ENCODE peak calls at places on chromosomes 1 and 21, in eight cellular contexts. One of them, this sample, is unnamed.

GRCh38 chr1:24735619-24736375 is 9.4 kb upstream of the CLIC4 start:
- DNase-seq in AG09309: no peak
- DNase-seq in esophagus muscularis mucosa: no peak
- DNase-seq in HuH-7: no peak
- DNase-seq in Caki2: no peak
- DNase-seq in mucosa of gallbladder: no peak
- DNase-seq in hepatic stellate cell: no peak
- DNase-seq in activated T-cell treated with anti-CD3 and anti-CD28 coated beads for 1 hour: no peak
- DNase-seq in this sample: no peak

GRCh38 chr1:96730574-96731298 is 9.2 kb downstream of the PTBP2 start:
- DNase-seq in AG09309: no peak
- DNase-seq in esophagus muscularis mucosa: no peak
- DNase-seq in HuH-7: no peak
- DNase-seq in Caki2: no peak
- DNase-seq in mucosa of gallbladder: no peak
- DNase-seq in hepatic stellate cell: no peak
- DNase-seq in activated T-cell treated with anti-CD3 and anti-CD28 coated beads for 1 hour: no peak
- DNase-seq in this sample: no peak

GRCh38 chr1:52668711-52669110 is 29.4 kb downstream of the COA7 start:
- DNase-seq in AG09309: no peak
- DNase-seq in esophagus muscularis mucosa: no peak
- DNase-seq in HuH-7: no peak
- DNase-seq in Caki2: no peak
- DNase-seq in mucosa of gallbladder: no peak
- DNase-seq in hepatic stellate cell: peak
- DNase-seq in activated T-cell treated with anti-CD3 and anti-CD28 coated beads for 1 hour: no peak
- DNase-seq in this sample: no peak

GRCh38 chr1:182658055-182658454 is 26.3 kb downstream of the RGS8 start:
- DNase-seq in AG09309: no peak
- DNase-seq in esophagus muscularis mucosa: no peak
- DNase-seq in HuH-7: no peak
- DNase-seq in Caki2: no peak
- DNase-seq in mucosa of gallbladder: no peak
- DNase-seq in hepatic stellate cell: no peak
- DNase-seq in activated T-cell treated with anti-CD3 and anti-CD28 coated beads for 1 hour: no peak
- DNase-seq in this sample: no peak

GRCh38 chr21:32777269-32777668 is 5.7 kb upstream of the PAXBP1 start:
- DNase-seq in AG09309: no peak
- DNase-seq in esophagus muscularis mucosa: no peak
- DNase-seq in HuH-7: no peak
- DNase-seq in Caki2: no peak
- DNase-seq in mucosa of gallbladder: no peak
- DNase-seq in hepatic stellate cell: no peak
- DNase-seq in activated T-cell treated with anti-CD3 and anti-CD28 coated beads for 1 hour: no peak
- DNase-seq in this sample: no peak

GRCh38 chr1:6027591-6027990 is 18.1 kb upstream of the KCNAB2 start:
- DNase-seq in AG09309: no peak
- DNase-seq in esophagus muscularis mucosa: no peak
- DNase-seq in HuH-7: no peak
- DNase-seq in Caki2: no peak
- DNase-seq in mucosa of gallbladder: no peak
- DNase-seq in hepatic stellate cell: no peak
- DNase-seq in activated T-cell treated with anti-CD3 and anti-CD28 coated beads for 1 hour: no peak
- DNase-seq in this sample: no peak

GRCh38 chr1:226086776-226087175 is 24.3 kb downstream of the H3-3A start:
- DNase-seq in AG09309: no peak
- DNase-seq in esophagus muscularis mucosa: no peak
- DNase-seq in HuH-7: no peak
- DNase-seq in Caki2: no peak
- DNase-seq in mucosa of gallbladder: no peak
- DNase-seq in hepatic stellate cell: no peak
- DNase-seq in activated T-cell treated with anti-CD3 and anti-CD28 coated beads for 1 hour: no peak
- DNase-seq in this sample: no peak

GRCh38 chr1:13807213-13807612 is 107.2 kb downstream of the PRDM2 start:
- DNase-seq in AG09309: no peak
- DNase-seq in esophagus muscularis mucosa: no peak
- DNase-seq in HuH-7: peak
- DNase-seq in Caki2: no peak
- DNase-seq in mucosa of gallbladder: no peak
- DNase-seq in hepatic stellate cell: no peak
- DNase-seq in activated T-cell treated with anti-CD3 and anti-CD28 coated beads for 1 hour: no peak
- DNase-seq in this sample: peak

GRCh38 chr1:60924165-60924564 is 158.2 kb upstream of the NFIA start:
- DNase-seq in AG09309: no peak
- DNase-seq in esophagus muscularis mucosa: no peak
- DNase-seq in HuH-7: no peak
- DNase-seq in Caki2: no peak
- DNase-seq in mucosa of gallbladder: no peak
- DNase-seq in hepatic stellate cell: no peak
- DNase-seq in activated T-cell treated with anti-CD3 and anti-CD28 coated beads for 1 hour: no peak
- DNase-seq in this sample: no peak

GRCh38 chr1:12677565-12677964 is 33.7 kb downstream of the AADACL4 start:
- DNase-seq in AG09309: no peak
- DNase-seq in esophagus muscularis mucosa: no peak
- DNase-seq in HuH-7: no peak
- DNase-seq in Caki2: no peak
- DNase-seq in mucosa of gallbladder: no peak
- DNase-seq in hepatic stellate cell: no peak
- DNase-seq in activated T-cell treated with anti-CD3 and anti-CD28 coated beads for 1 hour: no peak
- DNase-seq in this sample: no peak

GRCh38 chr1:184036517-184036949 is 995 bp downstream of the COLGALT2 start:
- DNase-seq in AG09309: no peak
- DNase-seq in esophagus muscularis mucosa: no peak
- DNase-seq in HuH-7: peak
- DNase-seq in Caki2: peak
- DNase-seq in mucosa of gallbladder: no peak
- DNase-seq in hepatic stellate cell: peak
- DNase-seq in activated T-cell treated with anti-CD3 and anti-CD28 coated beads for 1 hour: no peak
- DNase-seq in this sample: no peak

GRCh38 chr1:114641377-114641776 is 28.5 kb downstream of the DENND2C start:
- DNase-seq in AG09309: no peak
- DNase-seq in esophagus muscularis mucosa: no peak
- DNase-seq in HuH-7: no peak
- DNase-seq in Caki2: no peak
- DNase-seq in mucosa of gallbladder: no peak
- DNase-seq in hepatic stellate cell: no peak
- DNase-seq in activated T-cell treated with anti-CD3 and anti-CD28 coated beads for 1 hour: no peak
- DNase-seq in this sample: no peak

GRCh38 chr1:27821761-27822315 is 8.7 kb upstream of the PPP1R8 start:
- DNase-seq in AG09309: no peak
- DNase-seq in esophagus muscularis mucosa: no peak
- DNase-seq in HuH-7: no peak
- DNase-seq in Caki2: no peak
- DNase-seq in mucosa of gallbladder: no peak
- DNase-seq in hepatic stellate cell: no peak
- DNase-seq in activated T-cell treated with anti-CD3 and anti-CD28 coated beads for 1 hour: no peak
- DNase-seq in this sample: no peak

GRCh38 chr1:98668733-98669132 is 7.2 kb downstream of the SNX7 start:
- DNase-seq in AG09309: no peak
- DNase-seq in esophagus muscularis mucosa: no peak
- DNase-seq in HuH-7: no peak
- DNase-seq in Caki2: no peak
- DNase-seq in mucosa of gallbladder: no peak
- DNase-seq in hepatic stellate cell: no peak
- DNase-seq in activated T-cell treated with anti-CD3 and anti-CD28 coated beads for 1 hour: no peak
- DNase-seq in this sample: no peak

GRCh38 chr1:202283379-202283844 is 58.3 kb downstream of the UBE2T start:
- DNase-seq in AG09309: peak
- DNase-seq in esophagus muscularis mucosa: no peak
- DNase-seq in HuH-7: no peak
- DNase-seq in Caki2: no peak
- DNase-seq in mucosa of gallbladder: no peak
- DNase-seq in hepatic stellate cell: peak
- DNase-seq in activated T-cell treated with anti-CD3 and anti-CD28 coated beads for 1 hour: no peak
- DNase-seq in this sample: peak

GRCh38 chr1:23598424-23598823 is 39.1 kb upstream of the ID3 start:
- DNase-seq in AG09309: no peak
- DNase-seq in esophagus muscularis mucosa: no peak
- DNase-seq in HuH-7: no peak
- DNase-seq in Caki2: no peak
- DNase-seq in mucosa of gallbladder: no peak
- DNase-seq in hepatic stellate cell: no peak
- DNase-seq in activated T-cell treated with anti-CD3 and anti-CD28 coated beads for 1 hour: no peak
- DNase-seq in this sample: no peak

GRCh38 chr1:101506541-101507164 is 269.8 kb downstream of the S1PR1 start:
- DNase-seq in AG09309: no peak
- DNase-seq in esophagus muscularis mucosa: no peak
- DNase-seq in HuH-7: peak
- DNase-seq in Caki2: no peak
- DNase-seq in mucosa of gallbladder: peak
- DNase-seq in hepatic stellate cell: peak
- DNase-seq in activated T-cell treated with anti-CD3 and anti-CD28 coated beads for 1 hour: peak
- DNase-seq in this sample: peak

GRCh38 chr1:149977345-149977744 is 33.2 kb downstream of the OTUD7B start:
- DNase-seq in AG09309: no peak
- DNase-seq in esophagus muscularis mucosa: no peak
- DNase-seq in HuH-7: no peak
- DNase-seq in Caki2: no peak
- DNase-seq in mucosa of gallbladder: no peak
- DNase-seq in hepatic stellate cell: no peak
- DNase-seq in activated T-cell treated with anti-CD3 and anti-CD28 coated beads for 1 hour: no peak
- DNase-seq in this sample: no peak

GRCh38 chr1:152251391-152251790 is 27.4 kb upstream of the HRNR start:
- DNase-seq in AG09309: no peak
- DNase-seq in esophagus muscularis mucosa: no peak
- DNase-seq in HuH-7: no peak
- DNase-seq in Caki2: no peak
- DNase-seq in mucosa of gallbladder: no peak
- DNase-seq in hepatic stellate cell: no peak
- DNase-seq in activated T-cell treated with anti-CD3 and anti-CD28 coated beads for 1 hour: no peak
- DNase-seq in this sample: no peak

GRCh38 chr1:110235839-110236682 is 25.9 kb downstream of the KCNC4 start:
- DNase-seq in AG09309: peak
- DNase-seq in esophagus muscularis mucosa: no peak
- DNase-seq in HuH-7: no peak
- DNase-seq in Caki2: peak
- DNase-seq in mucosa of gallbladder: peak
- DNase-seq in hepatic stellate cell: peak
- DNase-seq in activated T-cell treated with anti-CD3 and anti-CD28 coated beads for 1 hour: no peak
- DNase-seq in this sample: peak

GRCh38 chr1:214363386-214363785 is 82.4 kb downstream of the SMYD2 start:
- DNase-seq in AG09309: no peak
- DNase-seq in esophagus muscularis mucosa: no peak
- DNase-seq in HuH-7: no peak
- DNase-seq in Caki2: no peak
- DNase-seq in mucosa of gallbladder: no peak
- DNase-seq in hepatic stellate cell: no peak
- DNase-seq in activated T-cell treated with anti-CD3 and anti-CD28 coated beads for 1 hour: no peak
- DNase-seq in this sample: no peak

GRCh38 chr1:201126463-201126831 is 537 bp downstream of the ASCL5 start:
- DNase-seq in AG09309: no peak
- DNase-seq in esophagus muscularis mucosa: no peak
- DNase-seq in HuH-7: no peak
- DNase-seq in Caki2: no peak
- DNase-seq in mucosa of gallbladder: no peak
- DNase-seq in hepatic stellate cell: no peak
- DNase-seq in activated T-cell treated with anti-CD3 and anti-CD28 coated beads for 1 hour: no peak
- DNase-seq in this sample: no peak

GRCh38 chr1:96116707-96117106 is 604.9 kb upstream of the PTBP2 start:
- DNase-seq in AG09309: no peak
- DNase-seq in esophagus muscularis mucosa: no peak
- DNase-seq in HuH-7: no peak
- DNase-seq in Caki2: no peak
- DNase-seq in mucosa of gallbladder: no peak
- DNase-seq in hepatic stellate cell: no peak
- DNase-seq in activated T-cell treated with anti-CD3 and anti-CD28 coated beads for 1 hour: no peak
- DNase-seq in this sample: no peak

GRCh38 chr1:197663178-197663953 is 111.9 kb downstream of the DENND1B start:
- DNase-seq in AG09309: no peak
- DNase-seq in esophagus muscularis mucosa: no peak
- DNase-seq in HuH-7: no peak
- DNase-seq in Caki2: no peak
- DNase-seq in mucosa of gallbladder: no peak
- DNase-seq in hepatic stellate cell: no peak
- DNase-seq in activated T-cell treated with anti-CD3 and anti-CD28 coated beads for 1 hour: no peak
- DNase-seq in this sample: no peak

GRCh38 chr1:29890201-29890959 is 654.1 kb downstream of the PTPRU start:
- DNase-seq in AG09309: no peak
- DNase-seq in esophagus muscularis mucosa: no peak
- DNase-seq in HuH-7: no peak
- DNase-seq in Caki2: no peak
- DNase-seq in mucosa of gallbladder: no peak
- DNase-seq in hepatic stellate cell: no peak
- DNase-seq in activated T-cell treated with anti-CD3 and anti-CD28 coated beads for 1 hour: no peak
- DNase-seq in this sample: no peak

GRCh38 chr1:74474585-74474984 is 37.8 kb downstream of the LRRC53 start:
- DNase-seq in AG09309: no peak
- DNase-seq in esophagus muscularis mucosa: no peak
- DNase-seq in HuH-7: no peak
- DNase-seq in Caki2: no peak
- DNase-seq in mucosa of gallbladder: no peak
- DNase-seq in hepatic stellate cell: no peak
- DNase-seq in activated T-cell treated with anti-CD3 and anti-CD28 coated beads for 1 hour: no peak
- DNase-seq in this sample: no peak

GRCh38 chr1:179017383-179018326 is 8.0 kb upstream of the FAM20B start:
- DNase-seq in AG09309: no peak
- DNase-seq in esophagus muscularis mucosa: no peak
- DNase-seq in HuH-7: no peak
- DNase-seq in Caki2: peak
- DNase-seq in mucosa of gallbladder: peak
- DNase-seq in hepatic stellate cell: no peak
- DNase-seq in activated T-cell treated with anti-CD3 and anti-CD28 coated beads for 1 hour: no peak
- DNase-seq in this sample: no peak

GRCh38 chr21:46477765-46478164 is 19.1 kb downstream of the DIP2A start:
- DNase-seq in AG09309: peak
- DNase-seq in esophagus muscularis mucosa: no peak
- DNase-seq in HuH-7: no peak
- DNase-seq in Caki2: no peak
- DNase-seq in mucosa of gallbladder: no peak
- DNase-seq in hepatic stellate cell: no peak
- DNase-seq in activated T-cell treated with anti-CD3 and anti-CD28 coated beads for 1 hour: no peak
- DNase-seq in this sample: no peak

GRCh38 chr1:237270338-237270737 is 228.4 kb downstream of the RYR2 start:
- DNase-seq in AG09309: no peak
- DNase-seq in esophagus muscularis mucosa: no peak
- DNase-seq in HuH-7: no peak
- DNase-seq in Caki2: no peak
- DNase-seq in mucosa of gallbladder: no peak
- DNase-seq in hepatic stellate cell: no peak
- DNase-seq in activated T-cell treated with anti-CD3 and anti-CD28 coated beads for 1 hour: no peak
- DNase-seq in this sample: no peak

GRCh38 chr1:3903141-3904005 is 3.3 kb upstream of the C1orf174 start:
- DNase-seq in AG09309: no peak
- DNase-seq in esophagus muscularis mucosa: no peak
- DNase-seq in HuH-7: no peak
- DNase-seq in Caki2: no peak
- DNase-seq in mucosa of gallbladder: no peak
- DNase-seq in hepatic stellate cell: no peak
- DNase-seq in activated T-cell treated with anti-CD3 and anti-CD28 coated beads for 1 hour: no peak
- DNase-seq in this sample: no peak

GRCh38 chr21:42079008-42079938 is 8.2 kb downstream of the UMODL1 start:
- DNase-seq in AG09309: no peak
- DNase-seq in esophagus muscularis mucosa: no peak
- DNase-seq in HuH-7: no peak
- DNase-seq in Caki2: no peak
- DNase-seq in mucosa of gallbladder: no peak
- DNase-seq in hepatic stellate cell: no peak
- DNase-seq in activated T-cell treated with anti-CD3 and anti-CD28 coated beads for 1 hour: no peak
- DNase-seq in this sample: no peak

GRCh38 chr1:117930484-117930883 is 945 bp downstream of the WDR3 start:
- DNase-seq in AG09309: no peak
- DNase-seq in esophagus muscularis mucosa: no peak
- DNase-seq in HuH-7: no peak
- DNase-seq in Caki2: no peak
- DNase-seq in mucosa of gallbladder: no peak
- DNase-seq in hepatic stellate cell: no peak
- DNase-seq in activated T-cell treated with anti-CD3 and anti-CD28 coated beads for 1 hour: no peak
- DNase-seq in this sample: no peak

GRCh38 chr1:62391369-62391971 is 45.4 kb upstream of the USP1 start:
- DNase-seq in AG09309: no peak
- DNase-seq in esophagus muscularis mucosa: no peak
- DNase-seq in HuH-7: peak
- DNase-seq in Caki2: no peak
- DNase-seq in mucosa of gallbladder: no peak
- DNase-seq in hepatic stellate cell: no peak
- DNase-seq in activated T-cell treated with anti-CD3 and anti-CD28 coated beads for 1 hour: no peak
- DNase-seq in this sample: no peak

GRCh38 chr1:19436716-19437476 is 48.4 kb downstream of the CAPZB start:
- DNase-seq in AG09309: no peak
- DNase-seq in esophagus muscularis mucosa: peak
- DNase-seq in HuH-7: peak
- DNase-seq in Caki2: no peak
- DNase-seq in mucosa of gallbladder: peak
- DNase-seq in hepatic stellate cell: no peak
- DNase-seq in activated T-cell treated with anti-CD3 and anti-CD28 coated beads for 1 hour: no peak
- DNase-seq in this sample: peak

This sample was measured in HL-60.